ENCODE peak calls at places on chromosomes 13 and 19, in five cellular contexts. Q is transverse colon, D is sigmoid colon, B is ascending aorta, L is adrenal gland. M is an unnamed sample.

GRCh38 chr19:16608290-16608704 is 19.7 kb downstream of the MED26 start:
- DNase-seq in Q (peak; percentile 60), D (peak; percentile 93), B (peak; percentile 77), L (peak; percentile 64), M (no peak)

GRCh38 chr19:12954150-12954962 is 2.7 kb downstream of the GADD45GIP1 start:
- DNase-seq in Q (no peak), D (no peak), B (no peak), L (no peak), M (no peak)

GRCh38 chr19:7533281-7533819 is 2.2 kb upstream of the PNPLA6 start:
- DNase-seq in Q (peak; percentile 62), D (peak; percentile 92), B (peak; percentile 80), L (peak; percentile 66), M (peak; percentile 87)

GRCh38 chr19:52734340-52734892 is 428 bp downstream of the ZNF611 start:
- DNase-seq in Q (peak; percentile 15), D (peak; percentile 70), B (no peak), L (no peak), M (no peak)

GRCh38 chr19:54430306-54431254 is 15.3 kb downstream of the TTYH1 start:
- DNase-seq in Q (peak; percentile 37), D (no peak), B (no peak), L (no peak), M (peak; percentile 56)

GRCh38 chr13:40172149-40172591 is 494.3 kb downstream of the FOXO1 start:
- DNase-seq in Q (no peak), D (no peak), B (peak; percentile 61), L (no peak), M (no peak)

GRCh38 chr13:19766637-19767036 is 16.1 kb downstream of the PSPC1 start:
- DNase-seq in Q (no peak), D (peak; percentile 17), B (no peak), L (no peak), M (no peak)

GRCh38 chr19:2462635-2463421 is 6.1 kb upstream of the LMNB2 start:
- DNase-seq in Q (peak; percentile 82), D (peak; percentile 95), B (peak; percentile 93), L (peak; percentile 92), M (peak; percentile 91)

GRCh38 chr19:33311326-33311682 is 9.0 kb upstream of the CEBPA start:
- DNase-seq in Q (peak; percentile 60), D (no peak), B (no peak), L (no peak), M (peak; percentile 20)

GRCh38 chr13:112444001-112444311 is 67.8 kb downstream of the SPACA7 start:
- DNase-seq in Q (peak; percentile 71), D (peak; percentile 76), B (no peak), L (peak; percentile 73), M (peak; percentile 52)

GRCh38 chr13:89803839-89804238 is 1543.6 kb upstream of the MIR17HG start:
- DNase-seq in Q (no peak), D (no peak), B (no peak), L (no peak), M (no peak)

GRCh38 chr19:14015454-14016035 is 9.4 kb upstream of the RFX1 start:
- DNase-seq in Q (no peak), D (no peak), B (no peak), L (no peak), M (no peak)

GRCh38 chr13:45544520-45544919 is 71.0 kb downstream of the ERICH6B start:
- DNase-seq in Q (no peak), D (no peak), B (no peak), L (no peak), M (no peak)

GRCh38 chr13:50760751-50761150 is 82.7 kb downstream of the DLEU7 start:
- DNase-seq in Q (no peak), D (no peak), B (no peak), L (no peak), M (no peak)

GRCh38 chr19:47231215-47232054 is 436 bp upstream of the BBC3 start:
- DNase-seq in Q (peak; percentile 94), D (peak; percentile 95), B (peak; percentile 96), L (peak; percentile 86), M (peak; percentile 94)

GRCh38 chr19:13060233-13060963 is 42.3 kb downstream of the LYL1 start:
- DNase-seq in Q (peak; percentile 35), D (no peak), B (no peak), L (peak; percentile 50), M (peak; percentile 66)

GRCh38 chr19:6042776-6043726 is 65.1 kb upstream of the RANBP3 start:
- DNase-seq in Q (no peak), D (no peak), B (peak; percentile 42), L (no peak), M (no peak)

GRCh38 chr19:35734889-35735288 is 7.4 kb downstream of the IGFLR1 start:
- DNase-seq in Q (no peak), D (no peak), B (no peak), L (no peak), M (no peak)

GRCh38 chr13:43516401-43516826 is 270.4 kb downstream of the ENOX1 start:
- DNase-seq in Q (no peak), D (peak; percentile 77), B (no peak), L (no peak), M (peak; percentile 12)

GRCh38 chr13:45630791-45631190 is 15.3 kb upstream of the ERICH6B start:
- DNase-seq in Q (no peak), D (no peak), B (no peak), L (no peak), M (no peak)

GRCh38 chr13:42270160-42270856 is 1.6 kb upstream of the AKAP11 start:
- DNase-seq in Q (no peak), D (no peak), B (no peak), L (no peak), M (no peak)

GRCh38 chr19:1668339-1669123 is 16.1 kb upstream of the TCF3 start:
- DNase-seq in Q (peak; percentile 60), D (no peak), B (no peak), L (no peak), M (no peak)

GRCh38 chr13:52001120-52001731 is 10.0 kb downstream of the ATP7B start:
- DNase-seq in Q (no peak), D (no peak), B (no peak), L (no peak), M (no peak)

GRCh38 chr19:33039108-33039599 is 25.5 kb downstream of the RHPN2 start:
- DNase-seq in Q (no peak), D (no peak), B (no peak), L (no peak), M (no peak)

GRCh38 chr13:108957369-108958012 is 328.1 kb downstream of the MYO16 start:
- DNase-seq in Q (no peak), D (peak; percentile 69), B (no peak), L (peak; percentile 75), M (no peak)

GRCh38 chr19:41123716-41124244 is 9.5 kb downstream of the CYP2F1 start:
- DNase-seq in Q (no peak), D (no peak), B (no peak), L (no peak), M (no peak)

GRCh38 chr19:756232-756631 is 5.3 kb downstream of the MISP start:
- DNase-seq in Q (peak; percentile 51), D (no peak), B (no peak), L (no peak), M (no peak)

GRCh38 chr13:45847554-45848224 is 3.9 kb downstream of the SIAH3 start:
- DNase-seq in Q (peak; percentile 18), D (peak; percentile 67), B (no peak), L (peak; percentile 47), M (no peak)

GRCh38 chr13:100526299-100527030 is 62.1 kb downstream of the GGACT start:
- DNase-seq in Q (no peak), D (peak; percentile 28), B (no peak), L (no peak), M (no peak)

GRCh38 chr13:41854758-41855157 is 106.2 kb downstream of the VWA8 start:
- DNase-seq in Q (no peak), D (no peak), B (no peak), L (no peak), M (no peak)

GRCh38 chr13:32427852-32428580 is at the start of gene N4BP2L1:
- DNase-seq in Q (peak; percentile 85), D (peak; percentile 87), B (peak; percentile 92), L (peak; percentile 67), M (peak; percentile 72)

GRCh38 chr19:2308114-2308556 is at the start of gene LINGO3:
- DNase-seq in Q (no peak), D (no peak), B (no peak), L (no peak), M (no peak)

GRCh38 chr19:38980583-38981374 is 5.2 kb upstream of the FBXO17 start:
- DNase-seq in Q (no peak), D (no peak), B (no peak), L (no peak), M (no peak)

GRCh38 chr19:45764947-45765346 is 4.1 kb downstream of the SIX5 start:
- DNase-seq in Q (no peak), D (peak; percentile 66), B (no peak), L (no peak), M (peak; percentile 64)

GRCh38 chr19:13165091-13165997 is 15.1 kb downstream of the IER2 start:
- DNase-seq in Q (no peak), D (no peak), B (no peak), L (no peak), M (no peak)

GRCh38 chr13:47484564-47484963 is 516.5 kb downstream of the SUCLA2 start:
- DNase-seq in Q (no peak), D (no peak), B (no peak), L (no peak), M (no peak)

DNA sequence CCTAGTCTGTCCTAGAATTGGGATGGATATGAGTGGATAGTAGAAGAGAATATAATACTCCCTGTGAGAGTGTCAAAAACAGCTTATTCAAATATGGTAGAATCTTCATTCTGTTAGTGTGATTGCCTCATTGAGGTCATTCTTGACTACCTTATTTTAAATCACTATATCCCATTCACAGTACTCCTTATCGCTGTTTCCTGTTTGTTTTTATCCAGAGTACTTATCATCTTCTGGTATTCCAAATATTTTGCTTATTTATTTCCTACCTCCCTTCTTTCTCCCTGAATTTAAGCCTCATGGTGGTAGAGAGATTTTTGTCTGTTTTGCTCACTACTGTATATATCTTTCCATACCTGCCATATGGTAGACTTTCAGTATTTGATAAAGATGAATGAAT is 9.9 kb downstream of the NDFIP2 start:
- DNase-seq in Q (no peak), D (no peak), B (no peak), L (no peak), M (no peak)
- H3K4me1 ChIP-seq in Q (peaks cover 13% of the 10 kb centered on the region), D (peaks cover 40% of the 10 kb centered on the region), B (no peaks in the 10 kb centered on the region), L (peaks cover 52% of the 10 kb centered on the region), M (peaks cover 9% of the 10 kb centered on the region)

GRCh38 chr19:44671400-44671799 is at the start of gene CEACAM19:
- DNase-seq in Q (no peak), D (no peak), B (no peak), L (no peak), M (no peak)
- H3K27ac ChIP-seq in Q (no peak within 1 kb of the TSS), D (no peak within 1 kb of the TSS), B (no peak within 1 kb of the TSS), L (no peak within 1 kb of the TSS), M (no peak within 1 kb of the TSS)

DNA sequence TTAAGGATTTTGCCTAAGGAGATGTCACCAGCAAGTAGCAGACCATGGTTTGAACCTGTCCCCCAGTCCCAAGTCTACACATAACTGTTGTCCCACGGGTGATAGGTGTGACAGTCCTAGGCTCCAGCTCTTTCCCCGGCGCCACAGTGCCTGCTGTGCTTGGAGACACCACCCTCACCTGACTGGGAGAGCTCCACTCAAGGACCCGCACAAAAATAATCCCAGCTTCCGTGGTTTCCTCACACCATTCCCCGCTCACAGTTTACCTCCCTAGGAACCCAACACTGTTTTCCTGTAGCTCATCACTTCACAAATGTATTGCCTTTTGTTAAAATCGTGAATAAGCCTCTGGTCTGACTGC is 19.8 kb upstream of the RASA3 start:
- DNase-seq in Q (no peak), D (no peak), B (no peak), L (no peak), M (no peak)
- H3K4me1 ChIP-seq in Q (peaks cover 3% of the 10 kb centered on the region), D (no peaks in the 10 kb centered on the region), B (no peaks in the 10 kb centered on the region), L (no peaks in the 10 kb centered on the region), M (no peaks in the 10 kb centered on the region)

GRCh38 chr13:110965755-110966134 is 50.9 kb upstream of the ANKRD10 start:
- DNase-seq in Q (no peak), D (no peak), B (no peak), L (no peak), M (no peak)
- H3K27ac ChIP-seq in Q (no peak overlapping the region), D (no peak overlapping the region), B (no peak overlapping the region), L (no peak overlapping the region), M (no peak overlapping the region)